ENCODE peak calls at places on chromosomes 12 and 14, in ten cellular contexts. T is cardiac muscle cell; P is fibroblast of lung; X is left ventricle myocardium inferior; V is uterus; H is astrocyte; O is CD8-positive, alpha-beta memory T cell; G is psoas muscle; Q is GM23248; W is K562. N is an unnamed sample.
A peak's percentile ranks its signal among the peaks of the same experiment; 100 is the strongest.

GRCh38 chr14:69072584-69072983 is 80.3 kb downstream of the DCAF5 start:
- DNase-seq in T (no peak), H (no peak), X (no peak), O (no peak), V (no peak), P (no peak), W (no peak), Q (no peak), G (no peak), N (no peak)

GRCh38 chr12:30794020-30794419 is 39.3 kb upstream of the CAPRIN2 start:
- DNase-seq in T (no peak), H (no peak), O (no peak), W (no peak), G (no peak), V (no peak), P (no peak), X (no peak), Q (peak; percentile 7), N (no peak)

GRCh38 chr14:100063314-100063941 is 1.8 kb upstream of the EVL start:
- DNase-seq in W (no peak), V (no peak), P (no peak), H (no peak), Q (no peak), G (no peak), O (no peak), X (no peak), T (no peak), N (no peak)

GRCh38 chr12:14564336-14564959 is 3.2 kb downstream of the PLBD1 start:
- DNase-seq in H (no peak), W (no peak), X (no peak), Q (no peak), V (no peak), T (no peak), O (no peak), P (no peak), G (no peak), N (no peak)

GRCh38 chr12:15592934-15593333 is 196.3 kb downstream of the EPS8 start:
- DNase-seq in Q (no peak), V (no peak), H (peak; percentile 7), O (no peak), X (no peak), G (no peak), W (no peak), P (no peak), T (no peak), N (no peak)

GRCh38 chr14:85527006-85527405 is 2.9 kb upstream of the FLRT2 start:
- DNase-seq in V (no peak), O (no peak), W (no peak), Q (peak; percentile 70), P (peak; percentile 72), X (no peak), H (peak; percentile 60), T (no peak), G (no peak), N (no peak)

GRCh38 chr12:123237646-123238329 is 4.6 kb downstream of the MTRFR start:
- DNase-seq in T (peak; percentile 61), P (peak; percentile 50), G (peak; percentile 76), Q (peak; percentile 87), V (peak; percentile 67), X (peak; percentile 64), O (peak; percentile 65), W (peak; percentile 40), H (peak; percentile 22), N (peak; percentile 45)

GRCh38 chr12:54980341-54980740 is 4.2 kb downstream of the TESPA1 start:
- DNase-seq in P (no peak), Q (peak; percentile 17), H (no peak), X (no peak), O (no peak), G (no peak), W (peak; percentile 48), V (no peak), T (no peak), N (no peak)

GRCh38 chr14:22178330-22178981 is 410.6 kb downstream of the DAD1 start:
- DNase-seq in X (no peak), P (peak; percentile 3), V (no peak), G (no peak), H (no peak), W (no peak), Q (no peak), T (no peak), O (no peak), N (no peak)

GRCh38 chr12:78210894-78211302 is 380.2 kb downstream of the NAV3 start:
- DNase-seq in W (no peak), P (peak; percentile 85), X (no peak), T (no peak), G (no peak), H (peak; percentile 84), V (peak; percentile 26), Q (peak; percentile 66), O (no peak), N (no peak)

GRCh38 chr12:110744176-110744575 is 1.5 kb upstream of the PPP1CC start:
- DNase-seq in W (no peak), T (no peak), Q (peak; percentile 79), V (no peak), X (no peak), H (peak; percentile 50), O (no peak), P (peak; percentile 68), G (peak; percentile 61), N (peak; percentile 19)

GRCh38 chr12:53781218-53781801 is 29.5 kb upstream of the CISTR start:
- DNase-seq in T (no peak), W (no peak), P (no peak), H (no peak), X (no peak), Q (no peak), G (no peak), V (no peak), O (no peak), N (no peak)

GRCh38 chr12:132314035-132314434 is 15.4 kb downstream of the GALNT9 start:
- DNase-seq in V (no peak), X (no peak), O (no peak), H (no peak), P (no peak), T (no peak), G (no peak), W (no peak), Q (no peak), N (no peak)

GRCh38 chr12:68530299-68530698 is 80.4 kb upstream of the RAP1B start:
- DNase-seq in H (no peak), V (no peak), P (no peak), G (no peak), O (no peak), W (no peak), Q (no peak), T (no peak), X (no peak), N (no peak)
- H3K27ac ChIP-seq in H (no peak overlapping the region), V (no peak overlapping the region), P (no peak overlapping the region), G (no peak overlapping the region), O (no peak overlapping the region), W (no peak overlapping the region), Q (no peak overlapping the region), T (no peak overlapping the region), X (peak overlapping the region; percentile 64), N (no peak overlapping the region)

DNA sequence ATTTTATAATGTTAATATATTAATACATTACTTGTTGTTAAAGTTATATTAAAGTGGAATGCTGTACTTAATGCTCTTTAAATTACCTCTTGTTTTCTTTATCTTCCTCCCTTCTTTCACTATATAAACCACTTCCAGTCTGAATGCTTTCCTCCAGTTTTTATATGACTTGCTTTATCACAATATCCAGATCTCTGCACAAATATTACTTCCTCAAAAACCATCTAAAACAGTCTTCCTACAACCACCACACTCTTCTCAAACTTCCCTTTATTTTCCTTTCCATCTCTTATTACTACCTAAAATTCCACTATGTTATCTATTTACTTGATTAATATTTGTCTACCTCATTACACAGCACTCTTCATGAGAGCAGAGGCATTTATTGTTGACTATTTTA is 956.6 kb downstream of the LRFN5 start:
- DNase-seq in X (no peak), G (no peak), Q (no peak), P (no peak), T (no peak), W (no peak), O (no peak), V (no peak), H (no peak), N (no peak)
- H3K9me3 ChIP-seq in X (peaks cover 8% of the 10 kb centered on the region), G (no peaks in the 10 kb centered on the region), Q (no peaks in the 10 kb centered on the region), P (no peaks in the 10 kb centered on the region), T (no peaks in the 10 kb centered on the region), W (no peaks in the 10 kb centered on the region), O (no peaks in the 10 kb centered on the region), V (no peaks in the 10 kb centered on the region), H (no peaks in the 10 kb centered on the region), N (no peaks in the 10 kb centered on the region)

DNA sequence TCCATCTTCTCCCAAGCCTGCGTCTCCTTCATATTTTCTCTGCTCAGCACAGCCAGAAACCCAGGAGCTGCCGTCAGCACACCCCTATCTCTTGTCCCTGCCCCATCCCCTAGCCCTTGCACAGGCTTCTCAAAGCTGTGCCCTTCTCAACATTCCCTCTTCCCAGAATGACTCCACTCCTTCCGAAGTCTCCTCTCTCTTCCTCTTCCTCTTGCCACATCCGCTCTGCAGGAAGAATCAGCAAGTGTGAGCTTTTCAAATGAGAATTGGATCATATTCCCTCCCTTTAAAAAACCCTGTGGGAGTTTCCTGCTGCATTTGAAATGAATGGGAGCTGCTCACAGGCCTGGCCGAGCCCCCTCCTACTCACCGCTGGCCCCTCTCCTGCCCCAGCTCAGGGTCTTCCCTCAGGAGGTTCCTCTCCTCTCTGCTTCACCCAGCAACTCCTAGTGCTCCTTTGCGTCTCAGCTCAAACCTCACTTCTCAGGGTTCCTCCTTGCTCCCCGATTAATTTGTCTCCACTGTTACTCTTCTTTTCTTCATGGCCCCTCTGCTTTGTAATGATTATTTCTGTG is 528.5 kb upstream of the CCDC196 start:
- DNase-seq in P (no peak), Q (no peak), W (no peak), O (no peak), X (no peak), G (no peak), H (no peak), V (no peak), T (no peak), N (no peak)
- H3K27ac ChIP-seq in P (no peak overlapping the region), Q (no peak overlapping the region), W (no peak overlapping the region), O (no peak overlapping the region), X (no peak overlapping the region), G (no peak overlapping the region), H (no peak overlapping the region), V (no peak overlapping the region), T (no peak overlapping the region), N (no peak overlapping the region)

GRCh38 chr14:40317690-40318089 is 885.5 kb upstream of the FBXO33 start:
- DNase-seq in T (no peak), H (no peak), V (no peak), O (no peak), Q (no peak), P (no peak), X (no peak), W (no peak), G (no peak), N (no peak)

GRCh38 chr14:40312296-40312695 is 880.1 kb upstream of the FBXO33 start:
- DNase-seq in G (no peak), V (no peak), W (no peak), O (no peak), H (no peak), Q (no peak), X (no peak), P (no peak), T (no peak), N (no peak)

DNA sequence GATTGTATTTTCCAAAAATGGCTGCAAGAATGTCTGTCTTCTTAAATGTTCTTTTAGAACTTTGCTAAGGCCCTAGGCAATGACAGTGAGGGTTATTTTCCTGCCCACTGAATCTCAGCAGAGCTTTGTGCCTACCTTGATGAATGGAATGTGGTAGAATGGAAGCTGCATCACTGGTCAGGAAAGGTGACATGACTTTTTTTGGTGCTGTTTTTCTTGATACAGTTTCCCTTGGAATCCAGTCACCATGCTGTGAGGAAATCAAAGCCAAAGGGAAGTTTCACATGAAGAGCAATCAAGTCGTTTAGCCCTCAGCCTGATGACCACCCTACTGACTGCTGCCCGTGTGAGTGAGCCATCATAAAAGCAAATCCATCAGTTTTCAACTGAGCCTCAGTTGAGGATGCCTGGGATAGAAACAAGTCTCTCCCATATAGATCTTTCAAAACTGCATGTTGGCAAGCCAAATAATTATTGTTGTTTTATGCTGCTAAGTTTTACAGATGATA is 886.0 kb upstream of the FBXO33 start:
- DNase-seq in T (no peak), H (no peak), V (no peak), O (no peak), W (no peak), G (no peak), X (no peak), Q (no peak), P (no peak), N (no peak)
- H3K9me3 ChIP-seq in T (no peaks in the 10 kb centered on the region), H (no peaks in the 10 kb centered on the region), V (no peaks in the 10 kb centered on the region), O (no peaks in the 10 kb centered on the region), W (no peaks in the 10 kb centered on the region), G (no peaks in the 10 kb centered on the region), X (peaks cover 20% of the 10 kb centered on the region), Q (no peaks in the 10 kb centered on the region), P (no peaks in the 10 kb centered on the region), N (no peaks in the 10 kb centered on the region)

N was measured in tibial nerve.